ENCODE peak calls at places on chromosomes 13 and 19, in six cellular contexts. R, J, D, Z, P and U are unnamed samples.

GRCh38 chr13:113275387-113275786 is 21.7 kb upstream of the LAMP1 start:
- DNase-seq in Z (no peak), R (peak; percentile 27), P (peak; percentile 77), D (no peak), J (peak; percentile 52), U (peak; percentile 32)

GRCh38 chr13:44058586-44059238 is 179.0 kb downstream of the LACC1 start:
- DNase-seq in R (no peak), Z (no peak), J (no peak), P (no peak), D (no peak), U (no peak)

GRCh38 chr19:34365463-34366401 is 736 bp downstream of the GPI start:
- DNase-seq in J (no peak), P (peak; percentile 45), R (no peak), Z (no peak), D (no peak), U (peak; percentile 12)

GRCh38 chr19:21970466-21970865 is 40.3 kb downstream of the ZNF208 start:
- DNase-seq in R (no peak), D (no peak), P (no peak), J (no peak), Z (no peak), U (no peak)

GRCh38 chr19:35495107-35496064 is 5.1 kb upstream of the KRTDAP start:
- DNase-seq in R (no peak), D (peak; percentile 47), J (peak; percentile 59), P (peak; percentile 59), Z (peak; percentile 32), U (peak; percentile 66)

GRCh38 chr19:21505459-21506393 is at the start of gene ZNF429:
- DNase-seq in Z (peak; percentile 68), P (peak; percentile 91), D (peak; percentile 79), R (peak; percentile 87), J (peak; percentile 91), U (peak; percentile 86)

GRCh38 chr19:53196777-53197396 is 3.7 kb upstream of the ZNF665 start:
- DNase-seq in Z (peak; percentile 36), D (peak; percentile 98), J (peak; percentile 88), P (peak; percentile 84), R (peak; percentile 55), U (peak; percentile 84)

GRCh38 chr13:114131581-114132418 is 623 bp downstream of the RASA3 start:
- DNase-seq in R (no peak), P (no peak), Z (no peak), J (peak; percentile 63), D (peak; percentile 31), U (no peak)

GRCh38 chr19:12847159-12848139 is 9.1 kb downstream of the MAST1 start:
- DNase-seq in D (peak; percentile 73), J (peak; percentile 62), P (peak; percentile 82), R (no peak), Z (peak; percentile 53), U (peak; percentile 76)

GRCh38 chr19:7293795-7294570 is at the start of gene INSR:
- DNase-seq in D (peak; percentile 7), Z (peak; percentile 49), J (peak; percentile 19), R (peak; percentile 36), P (peak; percentile 81), U (peak; percentile 30)

GRCh38 chr19:46015961-46016425 is 6.9 kb downstream of the PGLYRP1 start:
- DNase-seq in Z (no peak), P (no peak), R (no peak), D (peak; percentile 37), J (peak; percentile 31), U (peak; percentile 44)

GRCh38 chr13:110416131-110416584 is 109.1 kb downstream of the COL4A2 start:
- DNase-seq in J (no peak), P (peak; percentile 69), R (no peak), D (no peak), Z (no peak), U (no peak)